ENCODE peak calls at places on chromosomes 11 and 22, in six cellular contexts. One of them, this sample, is unnamed.

GRCh38 chr11:3044915-3045314 is 12.3 kb downstream of the CARS1 start:
- DNase-seq in activated T-helper 9 cell treated with anti-CD3 and anti-CD28 coated beads, Interleukin-2, amount 50 U/mL, for 16 hours: no peak
- DNase-seq in central memory CD4-positive, alpha-beta T cell: no peak
- DNase-seq in NCI-H1105 treated with DMSO at 0.1 percent for 48 hours: no peak
- DNase-seq in A549: no peak
- DNase-seq in activated naive CD4-positive, alpha-beta T cell: no peak
- DNase-seq in this sample: no peak

GRCh38 chr11:1560618-1561251 is 11.3 kb downstream of the DUSP8 start:
- DNase-seq in central memory CD4-positive, alpha-beta T cell: no peak
- DNase-seq in A549: no peak
- DNase-seq in activated naive CD4-positive, alpha-beta T cell: no peak
- DNase-seq in NCI-H1105 treated with DMSO at 0.1 percent for 48 hours: no peak
- DNase-seq in activated T-helper 9 cell treated with anti-CD3 and anti-CD28 coated beads, Interleukin-2, amount 50 U/mL, for 16 hours: no peak
- DNase-seq in this sample: no peak

GRCh38 chr22:49372111-49372529 is 455.6 kb downstream of the BRD1 start:
- DNase-seq in NCI-H1105 treated with DMSO at 0.1 percent for 48 hours: no peak
- DNase-seq in activated T-helper 9 cell treated with anti-CD3 and anti-CD28 coated beads, Interleukin-2, amount 50 U/mL, for 16 hours: no peak
- DNase-seq in A549: no peak
- DNase-seq in central memory CD4-positive, alpha-beta T cell: no peak
- DNase-seq in activated naive CD4-positive, alpha-beta T cell: no peak
- DNase-seq in this sample: no peak

GRCh38 chr11:128720522-128720985 is 26.7 kb downstream of the FLI1 start:
- DNase-seq in NCI-H1105 treated with DMSO at 0.1 percent for 48 hours: no peak
- DNase-seq in central memory CD4-positive, alpha-beta T cell: peak; percentile 52
- DNase-seq in activated T-helper 9 cell treated with anti-CD3 and anti-CD28 coated beads, Interleukin-2, amount 50 U/mL, for 16 hours: no peak
- DNase-seq in activated naive CD4-positive, alpha-beta T cell: no peak
- DNase-seq in A549: no peak
- DNase-seq in this sample: no peak

GRCh38 chr22:23689414-23689813 is 1.4 kb upstream of the RGL4 start:
- DNase-seq in NCI-H1105 treated with DMSO at 0.1 percent for 48 hours: no peak
- DNase-seq in central memory CD4-positive, alpha-beta T cell: no peak
- DNase-seq in activated naive CD4-positive, alpha-beta T cell: no peak
- DNase-seq in A549: no peak
- DNase-seq in activated T-helper 9 cell treated with anti-CD3 and anti-CD28 coated beads, Interleukin-2, amount 50 U/mL, for 16 hours: no peak
- DNase-seq in this sample: no peak

GRCh38 chr11:86688398-86689179 is 16.2 kb upstream of the ME3 start:
- DNase-seq in NCI-H1105 treated with DMSO at 0.1 percent for 48 hours: no peak
- DNase-seq in activated naive CD4-positive, alpha-beta T cell: no peak
- DNase-seq in central memory CD4-positive, alpha-beta T cell: no peak
- DNase-seq in activated T-helper 9 cell treated with anti-CD3 and anti-CD28 coated beads, Interleukin-2, amount 50 U/mL, for 16 hours: no peak
- DNase-seq in A549: peak; percentile 36
- DNase-seq in this sample: no peak

GRCh38 chr11:65211293-65212105 is 29.8 kb downstream of the CAPN1 start:
- DNase-seq in activated naive CD4-positive, alpha-beta T cell: no peak
- DNase-seq in central memory CD4-positive, alpha-beta T cell: no peak
- DNase-seq in activated T-helper 9 cell treated with anti-CD3 and anti-CD28 coated beads, Interleukin-2, amount 50 U/mL, for 16 hours: no peak
- DNase-seq in A549: no peak
- DNase-seq in NCI-H1105 treated with DMSO at 0.1 percent for 48 hours: no peak
- DNase-seq in this sample: no peak

GRCh38 chr22:22042599-22043295 is 60.2 kb upstream of the TOP3B start:
- DNase-seq in A549: no peak
- DNase-seq in central memory CD4-positive, alpha-beta T cell: no peak
- DNase-seq in activated T-helper 9 cell treated with anti-CD3 and anti-CD28 coated beads, Interleukin-2, amount 50 U/mL, for 16 hours: no peak
- DNase-seq in NCI-H1105 treated with DMSO at 0.1 percent for 48 hours: no peak
- DNase-seq in activated naive CD4-positive, alpha-beta T cell: no peak
- DNase-seq in this sample: no peak

GRCh38 chr11:102109896-102110760 is at the start of gene YAP1:
- DNase-seq in central memory CD4-positive, alpha-beta T cell: peak; percentile 56
- DNase-seq in activated naive CD4-positive, alpha-beta T cell: peak; percentile 9
- DNase-seq in NCI-H1105 treated with DMSO at 0.1 percent for 48 hours: no peak
- DNase-seq in activated T-helper 9 cell treated with anti-CD3 and anti-CD28 coated beads, Interleukin-2, amount 50 U/mL, for 16 hours: peak; percentile 32
- DNase-seq in A549: peak; percentile 93
- DNase-seq in this sample: peak; percentile 95

GRCh38 chr11:78647986-78648875 is 73.6 kb upstream of the NARS2 start:
- DNase-seq in activated T-helper 9 cell treated with anti-CD3 and anti-CD28 coated beads, Interleukin-2, amount 50 U/mL, for 16 hours: no peak
- DNase-seq in NCI-H1105 treated with DMSO at 0.1 percent for 48 hours: peak; percentile 90
- DNase-seq in activated naive CD4-positive, alpha-beta T cell: no peak
- DNase-seq in central memory CD4-positive, alpha-beta T cell: no peak
- DNase-seq in A549: no peak
- DNase-seq in this sample: peak; percentile 53

GRCh38 chr22:19709063-19709769 is 5.1 kb upstream of the SEPTIN5 start:
- DNase-seq in activated T-helper 9 cell treated with anti-CD3 and anti-CD28 coated beads, Interleukin-2, amount 50 U/mL, for 16 hours: no peak
- DNase-seq in A549: no peak
- DNase-seq in NCI-H1105 treated with DMSO at 0.1 percent for 48 hours: no peak
- DNase-seq in activated naive CD4-positive, alpha-beta T cell: no peak
- DNase-seq in central memory CD4-positive, alpha-beta T cell: no peak
- DNase-seq in this sample: no peak

GRCh38 chr11:66867425-66868040 is 10.7 kb downstream of the LRFN4 start:
- DNase-seq in activated naive CD4-positive, alpha-beta T cell: no peak
- DNase-seq in activated T-helper 9 cell treated with anti-CD3 and anti-CD28 coated beads, Interleukin-2, amount 50 U/mL, for 16 hours: no peak
- DNase-seq in NCI-H1105 treated with DMSO at 0.1 percent for 48 hours: no peak
- DNase-seq in central memory CD4-positive, alpha-beta T cell: no peak
- DNase-seq in A549: no peak
- DNase-seq in this sample: no peak

GRCh38 chr11:134266841-134267251 is 9.3 kb upstream of the GLB1L3 start:
- DNase-seq in A549: no peak
- DNase-seq in activated naive CD4-positive, alpha-beta T cell: no peak
- DNase-seq in NCI-H1105 treated with DMSO at 0.1 percent for 48 hours: no peak
- DNase-seq in activated T-helper 9 cell treated with anti-CD3 and anti-CD28 coated beads, Interleukin-2, amount 50 U/mL, for 16 hours: no peak
- DNase-seq in central memory CD4-positive, alpha-beta T cell: no peak
- DNase-seq in this sample: no peak

GRCh38 chr22:44247346-44247745 is 65.4 kb downstream of the SHISAL1 start:
- DNase-seq in central memory CD4-positive, alpha-beta T cell: no peak
- DNase-seq in activated naive CD4-positive, alpha-beta T cell: no peak
- DNase-seq in NCI-H1105 treated with DMSO at 0.1 percent for 48 hours: no peak
- DNase-seq in activated T-helper 9 cell treated with anti-CD3 and anti-CD28 coated beads, Interleukin-2, amount 50 U/mL, for 16 hours: no peak
- DNase-seq in A549: no peak
- DNase-seq in this sample: peak; percentile 57

GRCh38 chr11:117825538-117826359 is 1.2 kb upstream of the FXYD2 start:
- DNase-seq in activated naive CD4-positive, alpha-beta T cell: no peak
- DNase-seq in activated T-helper 9 cell treated with anti-CD3 and anti-CD28 coated beads, Interleukin-2, amount 50 U/mL, for 16 hours: no peak
- DNase-seq in NCI-H1105 treated with DMSO at 0.1 percent for 48 hours: no peak
- DNase-seq in central memory CD4-positive, alpha-beta T cell: no peak
- DNase-seq in A549: no peak
- DNase-seq in this sample: no peak

GRCh38 chr11:1220941-1221721 is 1.7 kb upstream of the MUC5B start:
- DNase-seq in A549: no peak
- DNase-seq in activated naive CD4-positive, alpha-beta T cell: no peak
- DNase-seq in NCI-H1105 treated with DMSO at 0.1 percent for 48 hours: peak; percentile 3
- DNase-seq in activated T-helper 9 cell treated with anti-CD3 and anti-CD28 coated beads, Interleukin-2, amount 50 U/mL, for 16 hours: no peak
- DNase-seq in central memory CD4-positive, alpha-beta T cell: no peak
- DNase-seq in this sample: no peak

GRCh38 chr22:37639070-37639760 is at the start of gene SH3BP1:
- DNase-seq in NCI-H1105 treated with DMSO at 0.1 percent for 48 hours: peak; percentile 18
- DNase-seq in activated T-helper 9 cell treated with anti-CD3 and anti-CD28 coated beads, Interleukin-2, amount 50 U/mL, for 16 hours: peak; percentile 35
- DNase-seq in central memory CD4-positive, alpha-beta T cell: peak; percentile 54
- DNase-seq in A549: no peak
- DNase-seq in activated naive CD4-positive, alpha-beta T cell: no peak
- DNase-seq in this sample: no peak

GRCh38 chr11:9385288-9385902 is 943 bp downstream of the IPO7 start:
- DNase-seq in activated naive CD4-positive, alpha-beta T cell: no peak
- DNase-seq in central memory CD4-positive, alpha-beta T cell: no peak
- DNase-seq in activated T-helper 9 cell treated with anti-CD3 and anti-CD28 coated beads, Interleukin-2, amount 50 U/mL, for 16 hours: no peak
- DNase-seq in NCI-H1105 treated with DMSO at 0.1 percent for 48 hours: no peak
- DNase-seq in A549: peak; percentile 56
- DNase-seq in this sample: no peak

GRCh38 chr22:34866501-34867171 is 199.3 kb upstream of the ISX start:
- DNase-seq in activated T-helper 9 cell treated with anti-CD3 and anti-CD28 coated beads, Interleukin-2, amount 50 U/mL, for 16 hours: no peak
- DNase-seq in activated naive CD4-positive, alpha-beta T cell: no peak
- DNase-seq in A549: no peak
- DNase-seq in central memory CD4-positive, alpha-beta T cell: no peak
- DNase-seq in NCI-H1105 treated with DMSO at 0.1 percent for 48 hours: no peak
- DNase-seq in this sample: no peak

GRCh38 chr11:6321961-6322362 is 1.7 kb upstream of the CAVIN3 start:
- DNase-seq in A549: no peak
- DNase-seq in activated naive CD4-positive, alpha-beta T cell: no peak
- DNase-seq in NCI-H1105 treated with DMSO at 0.1 percent for 48 hours: no peak
- DNase-seq in activated T-helper 9 cell treated with anti-CD3 and anti-CD28 coated beads, Interleukin-2, amount 50 U/mL, for 16 hours: no peak
- DNase-seq in central memory CD4-positive, alpha-beta T cell: no peak
- DNase-seq in this sample: no peak

GRCh38 chr11:125756050-125756449 is 10.0 kb downstream of the PATE1 start:
- DNase-seq in A549: no peak
- DNase-seq in activated T-helper 9 cell treated with anti-CD3 and anti-CD28 coated beads, Interleukin-2, amount 50 U/mL, for 16 hours: no peak
- DNase-seq in central memory CD4-positive, alpha-beta T cell: no peak
- DNase-seq in NCI-H1105 treated with DMSO at 0.1 percent for 48 hours: no peak
- DNase-seq in activated naive CD4-positive, alpha-beta T cell: no peak
- DNase-seq in this sample: no peak

GRCh38 chr11:131980878-131981668 is 610.7 kb downstream of the NTM start:
- DNase-seq in A549: no peak
- DNase-seq in activated T-helper 9 cell treated with anti-CD3 and anti-CD28 coated beads, Interleukin-2, amount 50 U/mL, for 16 hours: no peak
- DNase-seq in activated naive CD4-positive, alpha-beta T cell: no peak
- DNase-seq in NCI-H1105 treated with DMSO at 0.1 percent for 48 hours: no peak
- DNase-seq in central memory CD4-positive, alpha-beta T cell: no peak
- DNase-seq in this sample: no peak

GRCh38 chr11:134545521-134545920 is 133.5 kb upstream of the B3GAT1 start:
- DNase-seq in NCI-H1105 treated with DMSO at 0.1 percent for 48 hours: no peak
- DNase-seq in central memory CD4-positive, alpha-beta T cell: no peak
- DNase-seq in activated T-helper 9 cell treated with anti-CD3 and anti-CD28 coated beads, Interleukin-2, amount 50 U/mL, for 16 hours: no peak
- DNase-seq in activated naive CD4-positive, alpha-beta T cell: no peak
- DNase-seq in A549: no peak
- DNase-seq in this sample: peak; percentile 49

GRCh38 chr11:3009481-3009880 is 17.4 kb upstream of the NAP1L4 start:
- DNase-seq in central memory CD4-positive, alpha-beta T cell: no peak
- DNase-seq in activated T-helper 9 cell treated with anti-CD3 and anti-CD28 coated beads, Interleukin-2, amount 50 U/mL, for 16 hours: no peak
- DNase-seq in A549: no peak
- DNase-seq in activated naive CD4-positive, alpha-beta T cell: no peak
- DNase-seq in NCI-H1105 treated with DMSO at 0.1 percent for 48 hours: no peak
- DNase-seq in this sample: no peak

GRCh38 chr22:50683994-50684371 is 11.4 kb downstream of the SHANK3 start:
- DNase-seq in activated T-helper 9 cell treated with anti-CD3 and anti-CD28 coated beads, Interleukin-2, amount 50 U/mL, for 16 hours: no peak
- DNase-seq in activated naive CD4-positive, alpha-beta T cell: no peak
- DNase-seq in central memory CD4-positive, alpha-beta T cell: no peak
- DNase-seq in NCI-H1105 treated with DMSO at 0.1 percent for 48 hours: no peak
- DNase-seq in A549: no peak
- DNase-seq in this sample: no peak

GRCh38 chr11:12756867-12757266 is 82.6 kb downstream of the TEAD1 start:
- DNase-seq in activated naive CD4-positive, alpha-beta T cell: no peak
- DNase-seq in A549: no peak
- DNase-seq in activated T-helper 9 cell treated with anti-CD3 and anti-CD28 coated beads, Interleukin-2, amount 50 U/mL, for 16 hours: no peak
- DNase-seq in central memory CD4-positive, alpha-beta T cell: no peak
- DNase-seq in NCI-H1105 treated with DMSO at 0.1 percent for 48 hours: no peak
- DNase-seq in this sample: no peak

GRCh38 chr22:17808688-17809403 is 34.6 kb upstream of the BID start:
- DNase-seq in activated T-helper 9 cell treated with anti-CD3 and anti-CD28 coated beads, Interleukin-2, amount 50 U/mL, for 16 hours: no peak
- DNase-seq in NCI-H1105 treated with DMSO at 0.1 percent for 48 hours: no peak
- DNase-seq in central memory CD4-positive, alpha-beta T cell: no peak
- DNase-seq in activated naive CD4-positive, alpha-beta T cell: no peak
- DNase-seq in A549: no peak
- DNase-seq in this sample: no peak

GRCh38 chr11:12218909-12219308 is 108.5 kb downstream of the MICAL2 start:
- DNase-seq in activated T-helper 9 cell treated with anti-CD3 and anti-CD28 coated beads, Interleukin-2, amount 50 U/mL, for 16 hours: no peak
- DNase-seq in A549: no peak
- DNase-seq in central memory CD4-positive, alpha-beta T cell: no peak
- DNase-seq in NCI-H1105 treated with DMSO at 0.1 percent for 48 hours: no peak
- DNase-seq in activated naive CD4-positive, alpha-beta T cell: no peak
- DNase-seq in this sample: no peak

GRCh38 chr11:205221-206001 is 1.8 kb downstream of the BET1L start:
- DNase-seq in activated T-helper 9 cell treated with anti-CD3 and anti-CD28 coated beads, Interleukin-2, amount 50 U/mL, for 16 hours: no peak
- DNase-seq in A549: no peak
- DNase-seq in activated naive CD4-positive, alpha-beta T cell: no peak
- DNase-seq in NCI-H1105 treated with DMSO at 0.1 percent for 48 hours: no peak
- DNase-seq in central memory CD4-positive, alpha-beta T cell: no peak
- DNase-seq in this sample: peak; percentile 60

GRCh38 chr11:46918778-46919513 is 596 bp upstream of the LRP4 start:
- DNase-seq in central memory CD4-positive, alpha-beta T cell: no peak
- DNase-seq in activated naive CD4-positive, alpha-beta T cell: no peak
- DNase-seq in activated T-helper 9 cell treated with anti-CD3 and anti-CD28 coated beads, Interleukin-2, amount 50 U/mL, for 16 hours: no peak
- DNase-seq in A549: no peak
- DNase-seq in NCI-H1105 treated with DMSO at 0.1 percent for 48 hours: no peak
- DNase-seq in this sample: no peak

This sample was measured in osteocyte.